ENCODE peak calls at places on chromosomes 16 and 17, in five cellular contexts. One of them, this sample, is unnamed.

GRCh38 chr16:8943001-8943763 is 20.5 kb downstream of the USP7 start:
- DNase-seq in CD8-positive, alpha-beta T cell: no peak
- DNase-seq in neural crest cell: no peak
- DNase-seq in Calu3: no peak
- DNase-seq in endothelial cell of umbilical vein: no peak
- DNase-seq in this sample: no peak

GRCh38 chr17:29149431-29150064 is 30.6 kb downstream of the MYO18A start:
- DNase-seq in neural crest cell: no peak
- DNase-seq in Calu3: no peak
- DNase-seq in endothelial cell of umbilical vein: no peak
- DNase-seq in CD8-positive, alpha-beta T cell: no peak
- DNase-seq in this sample: peak

GRCh38 chr17:73010414-73010813 is 82.1 kb downstream of the SLC39A11 start:
- DNase-seq in endothelial cell of umbilical vein: peak
- DNase-seq in Calu3: no peak
- DNase-seq in neural crest cell: no peak
- DNase-seq in CD8-positive, alpha-beta T cell: no peak
- DNase-seq in this sample: no peak

GRCh38 chr17:75271955-75272847 is 1.2 kb upstream of the MIF4GD start:
- DNase-seq in endothelial cell of umbilical vein: no peak
- DNase-seq in CD8-positive, alpha-beta T cell: no peak
- DNase-seq in Calu3: no peak
- DNase-seq in neural crest cell: no peak
- DNase-seq in this sample: no peak

GRCh38 chr16:28846933-28847273 is 755 bp upstream of the TUFM start:
- DNase-seq in endothelial cell of umbilical vein: no peak
- DNase-seq in neural crest cell: no peak
- DNase-seq in CD8-positive, alpha-beta T cell: no peak
- DNase-seq in Calu3: no peak
- DNase-seq in this sample: no peak

GRCh38 chr17:31549121-31549524 is 157.6 kb downstream of the RAB11FIP4 start:
- DNase-seq in endothelial cell of umbilical vein: peak
- DNase-seq in CD8-positive, alpha-beta T cell: no peak
- DNase-seq in Calu3: no peak
- DNase-seq in neural crest cell: no peak
- DNase-seq in this sample: no peak

GRCh38 chr16:67537636-67538591 is 9.3 kb downstream of the RIPOR1 start:
- DNase-seq in Calu3: peak
- DNase-seq in endothelial cell of umbilical vein: peak
- DNase-seq in neural crest cell: peak
- DNase-seq in CD8-positive, alpha-beta T cell: peak
- DNase-seq in this sample: peak

GRCh38 chr16:26981266-26981938 is 85.3 kb upstream of the C16orf82 start:
- DNase-seq in endothelial cell of umbilical vein: no peak
- DNase-seq in neural crest cell: no peak
- DNase-seq in Calu3: no peak
- DNase-seq in CD8-positive, alpha-beta T cell: no peak
- DNase-seq in this sample: no peak

GRCh38 chr17:37752482-37752881 is 7.6 kb upstream of the HNF1B start:
- DNase-seq in CD8-positive, alpha-beta T cell: no peak
- DNase-seq in Calu3: no peak
- DNase-seq in endothelial cell of umbilical vein: no peak
- DNase-seq in neural crest cell: no peak
- DNase-seq in this sample: no peak

GRCh38 chr16:14186007-14186953 is 115.2 kb downstream of the MRTFB start:
- DNase-seq in CD8-positive, alpha-beta T cell: no peak
- DNase-seq in neural crest cell: peak
- DNase-seq in endothelial cell of umbilical vein: peak
- DNase-seq in Calu3: no peak
- DNase-seq in this sample: peak

GRCh38 chr16:66476328-66477027 is 49.4 kb downstream of the BEAN1 start:
- DNase-seq in CD8-positive, alpha-beta T cell: no peak
- DNase-seq in endothelial cell of umbilical vein: no peak
- DNase-seq in Calu3: peak
- DNase-seq in neural crest cell: no peak
- DNase-seq in this sample: no peak

GRCh38 chr16:46855389-46855788 is 24.4 kb upstream of the C16orf87 start:
- DNase-seq in Calu3: no peak
- DNase-seq in CD8-positive, alpha-beta T cell: no peak
- DNase-seq in endothelial cell of umbilical vein: no peak
- DNase-seq in neural crest cell: no peak
- DNase-seq in this sample: no peak

GRCh38 chr17:55302407-55302787 is 37.6 kb downstream of the HLF start:
- DNase-seq in endothelial cell of umbilical vein: no peak
- DNase-seq in CD8-positive, alpha-beta T cell: no peak
- DNase-seq in neural crest cell: no peak
- DNase-seq in Calu3: no peak
- DNase-seq in this sample: no peak

GRCh38 chr17:75430159-75430748 is 24.8 kb upstream of the GRB2 start:
- DNase-seq in neural crest cell: no peak
- DNase-seq in endothelial cell of umbilical vein: no peak
- DNase-seq in Calu3: peak
- DNase-seq in CD8-positive, alpha-beta T cell: no peak
- DNase-seq in this sample: no peak

GRCh38 chr17:8674344-8675305 is 44.1 kb upstream of the MYH10 start:
- DNase-seq in Calu3: no peak
- DNase-seq in neural crest cell: no peak
- DNase-seq in endothelial cell of umbilical vein: peak
- DNase-seq in CD8-positive, alpha-beta T cell: no peak
- DNase-seq in this sample: no peak

GRCh38 chr16:62190426-62190825 is 154.2 kb upstream of the CDH8 start:
- DNase-seq in Calu3: no peak
- DNase-seq in CD8-positive, alpha-beta T cell: no peak
- DNase-seq in endothelial cell of umbilical vein: no peak
- DNase-seq in neural crest cell: no peak
- DNase-seq in this sample: no peak

GRCh38 chr16:29951966-29952365 is 9.9 kb upstream of the TMEM219 start:
- DNase-seq in neural crest cell: no peak
- DNase-seq in endothelial cell of umbilical vein: no peak
- DNase-seq in CD8-positive, alpha-beta T cell: no peak
- DNase-seq in Calu3: no peak
- DNase-seq in this sample: no peak

GRCh38 chr17:5225668-5226457 is 8.8 kb downstream of the SCIMP start:
- DNase-seq in Calu3: no peak
- DNase-seq in neural crest cell: no peak
- DNase-seq in CD8-positive, alpha-beta T cell: no peak
- DNase-seq in endothelial cell of umbilical vein: peak
- DNase-seq in this sample: no peak

GRCh38 chr17:27529230-27529796 is 73.1 kb downstream of the KSR1 start:
- DNase-seq in endothelial cell of umbilical vein: peak
- DNase-seq in neural crest cell: no peak
- DNase-seq in CD8-positive, alpha-beta T cell: no peak
- DNase-seq in Calu3: peak
- DNase-seq in this sample: no peak

GRCh38 chr16:70349783-70350182 is 3.1 kb downstream of the DDX19A start:
- DNase-seq in CD8-positive, alpha-beta T cell: no peak
- DNase-seq in Calu3: no peak
- DNase-seq in endothelial cell of umbilical vein: no peak
- DNase-seq in neural crest cell: no peak
- DNase-seq in this sample: no peak

GRCh38 chr17:6498798-6499540 is 54.7 kb downstream of the PIMREG start:
- DNase-seq in neural crest cell: no peak
- DNase-seq in CD8-positive, alpha-beta T cell: no peak
- DNase-seq in Calu3: no peak
- DNase-seq in endothelial cell of umbilical vein: no peak
- DNase-seq in this sample: no peak

GRCh38 chr17:32494621-32495346 is 8.0 kb downstream of the CDK5R1 start:
- DNase-seq in endothelial cell of umbilical vein: no peak
- DNase-seq in Calu3: no peak
- DNase-seq in CD8-positive, alpha-beta T cell: no peak
- DNase-seq in neural crest cell: no peak
- DNase-seq in this sample: no peak

GRCh38 chr17:37147301-37147812 is 198.6 kb downstream of the AATF start:
- DNase-seq in CD8-positive, alpha-beta T cell: no peak
- DNase-seq in Calu3: peak
- DNase-seq in endothelial cell of umbilical vein: peak
- DNase-seq in neural crest cell: no peak
- DNase-seq in this sample: no peak

GRCh38 chr17:44222112-44222869 is 2.8 kb upstream of the UBTF start:
- DNase-seq in CD8-positive, alpha-beta T cell: no peak
- DNase-seq in endothelial cell of umbilical vein: peak
- DNase-seq in neural crest cell: peak
- DNase-seq in Calu3: peak
- DNase-seq in this sample: peak
- TF ChIP-seq CTCF in CD8-positive, alpha-beta T cell: no peak
- TF ChIP-seq CTCF in endothelial cell of umbilical vein: peak
- TF ChIP-seq CTCF in neural crest cell: no peak
- TF ChIP-seq CTCF in Calu3: no peak
- TF ChIP-seq CTCF in this sample: no peak

DNA sequence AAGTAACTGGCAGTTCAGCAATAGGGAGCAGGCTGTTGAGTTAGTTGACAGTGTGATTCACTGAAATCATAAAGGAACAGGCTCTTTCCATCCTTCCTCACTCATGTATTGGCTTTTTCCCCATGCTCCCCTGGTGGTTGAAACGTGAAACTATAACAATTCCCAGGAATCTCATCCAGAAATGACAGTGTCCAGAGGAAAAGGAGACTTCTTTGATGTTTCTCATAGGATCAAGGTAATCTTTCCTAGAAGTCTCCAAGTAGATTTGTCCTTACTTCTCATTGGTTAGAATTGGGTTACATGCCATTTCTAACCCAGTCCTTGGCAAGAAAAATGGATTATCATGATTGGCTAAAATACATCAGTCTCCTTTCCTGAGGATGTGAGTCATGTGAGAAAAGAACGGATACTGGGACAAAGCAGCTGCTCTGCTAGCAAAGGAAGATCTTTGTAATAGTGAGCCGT is 14.4 kb downstream of the TTC19 start:
- DNase-seq in neural crest cell: peak
- DNase-seq in CD8-positive, alpha-beta T cell: no peak
- DNase-seq in endothelial cell of umbilical vein: peak
- DNase-seq in Calu3: no peak
- DNase-seq in this sample: no peak
- TF ChIP-seq CTCF in neural crest cell: peak
- TF ChIP-seq CTCF in CD8-positive, alpha-beta T cell: no peak
- TF ChIP-seq CTCF in endothelial cell of umbilical vein: peak
- TF ChIP-seq CTCF in Calu3: peak
- TF ChIP-seq CTCF in this sample: peak

DNA sequence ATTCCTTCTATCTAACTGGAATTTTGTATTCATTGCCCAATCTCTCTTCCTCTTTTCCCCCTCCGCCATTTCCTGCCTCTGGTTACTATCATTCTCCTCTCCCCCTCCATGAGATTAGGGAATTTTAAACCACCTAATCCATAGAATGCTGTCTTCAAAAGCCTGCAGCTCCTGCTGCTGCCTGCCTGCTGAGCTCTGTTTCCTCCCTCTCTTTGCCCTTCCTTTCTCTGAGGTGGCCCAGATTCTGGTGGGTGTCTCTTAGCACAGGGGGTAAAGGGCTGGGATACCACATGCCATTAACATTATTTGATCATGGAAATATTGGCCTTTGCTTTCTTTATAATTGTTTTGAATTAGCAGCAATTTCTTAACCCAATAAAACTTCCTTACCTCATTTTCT is 241.6 kb downstream of the CNTNAP4 start:
- DNase-seq in Calu3: no peak
- DNase-seq in neural crest cell: no peak
- DNase-seq in endothelial cell of umbilical vein: no peak
- DNase-seq in CD8-positive, alpha-beta T cell: no peak
- DNase-seq in this sample: no peak
- TF ChIP-seq CTCF in Calu3: no peak
- TF ChIP-seq CTCF in neural crest cell: no peak
- TF ChIP-seq CTCF in endothelial cell of umbilical vein: no peak
- TF ChIP-seq CTCF in CD8-positive, alpha-beta T cell: no peak
- TF ChIP-seq CTCF in this sample: no peak

GRCh38 chr17:66272699-66273390 is 29.6 kb upstream of the PRKCA start:
- DNase-seq in Calu3: no peak
- DNase-seq in CD8-positive, alpha-beta T cell: no peak
- DNase-seq in endothelial cell of umbilical vein: peak
- DNase-seq in neural crest cell: no peak
- DNase-seq in this sample: no peak

GRCh38 chr17:66271512-66271911 is 30.9 kb upstream of the PRKCA start:
- DNase-seq in neural crest cell: no peak
- DNase-seq in endothelial cell of umbilical vein: no peak
- DNase-seq in CD8-positive, alpha-beta T cell: no peak
- DNase-seq in Calu3: no peak
- DNase-seq in this sample: no peak

GRCh38 chr17:66273391-66273722 is 29.1 kb upstream of the PRKCA start:
- DNase-seq in Calu3: no peak
- DNase-seq in CD8-positive, alpha-beta T cell: no peak
- DNase-seq in endothelial cell of umbilical vein: no peak
- DNase-seq in neural crest cell: no peak
- DNase-seq in this sample: no peak

GRCh38 chr17:66276328-66276937 is 26.0 kb upstream of the PRKCA start:
- DNase-seq in Calu3: no peak
- DNase-seq in endothelial cell of umbilical vein: peak
- DNase-seq in neural crest cell: no peak
- DNase-seq in CD8-positive, alpha-beta T cell: no peak
- DNase-seq in this sample: no peak

DNA sequence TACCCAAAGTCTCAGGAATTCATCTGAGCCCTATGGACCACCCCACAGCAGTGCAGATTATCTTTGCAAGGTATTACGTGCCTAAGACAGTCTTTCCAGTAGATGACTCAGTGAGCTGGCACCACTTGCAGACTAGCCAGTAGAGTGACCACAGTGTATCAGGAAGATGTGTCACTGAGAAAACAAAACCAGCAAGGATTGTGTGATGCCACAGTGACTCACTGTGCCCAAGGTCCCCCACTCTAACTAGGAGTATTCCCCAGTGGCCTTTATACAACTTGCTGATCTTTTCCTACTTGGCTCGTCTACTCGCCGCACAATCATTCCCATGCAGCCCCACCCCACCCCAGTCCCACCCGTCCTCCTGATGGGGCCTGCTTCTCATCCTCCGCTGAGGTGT is 26.8 kb upstream of the PRKCA start:
- DNase-seq in neural crest cell: no peak
- DNase-seq in CD8-positive, alpha-beta T cell: no peak
- DNase-seq in Calu3: peak
- DNase-seq in endothelial cell of umbilical vein: peak
- DNase-seq in this sample: no peak
- TF ChIP-seq CTCF in neural crest cell: no peak
- TF ChIP-seq CTCF in CD8-positive, alpha-beta T cell: no peak
- TF ChIP-seq CTCF in Calu3: no peak
- TF ChIP-seq CTCF in endothelial cell of umbilical vein: no peak
- TF ChIP-seq CTCF in this sample: no peak

DNA sequence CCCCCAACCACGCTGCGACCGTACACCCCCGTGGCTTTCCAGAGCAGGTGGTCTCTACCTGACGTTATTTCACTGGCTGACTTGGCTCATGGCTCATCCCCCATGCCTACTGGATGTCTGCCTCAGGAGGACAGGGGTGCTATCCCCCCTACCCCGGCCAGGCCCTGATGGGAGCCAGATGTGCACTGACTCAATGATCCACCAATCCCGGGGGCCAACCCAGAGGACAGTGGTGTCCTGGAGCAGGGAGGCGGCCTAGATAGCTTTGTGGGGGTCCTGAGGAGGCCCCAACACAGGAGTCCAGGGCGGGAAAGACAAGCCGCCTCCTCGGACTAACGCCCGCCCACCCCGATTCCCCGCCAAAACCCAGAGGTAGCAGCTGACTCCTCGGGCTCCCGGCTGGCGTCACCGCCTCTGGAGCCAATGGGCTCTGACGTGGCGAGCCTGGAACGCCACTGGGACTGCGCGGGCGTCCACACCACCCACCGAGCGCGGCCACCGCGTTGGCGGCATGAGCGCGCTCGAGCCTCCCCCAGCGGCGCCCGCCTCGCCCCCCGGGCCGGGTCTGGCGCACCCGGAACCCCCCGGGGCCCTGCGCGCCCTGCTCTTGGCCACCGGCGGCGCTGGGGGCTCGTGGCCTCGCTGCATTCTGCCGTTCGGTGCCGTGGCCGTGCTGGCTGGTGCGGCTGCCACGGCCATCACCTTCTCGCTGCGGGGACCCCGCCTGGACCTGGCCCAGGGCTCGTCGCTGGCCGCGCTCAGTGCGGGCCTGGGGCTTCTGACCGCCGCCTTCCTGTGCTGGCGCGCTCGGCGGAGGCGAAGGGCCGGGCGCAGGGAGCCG is 3.6 kb upstream of the NTN3 start:
- DNase-seq in CD8-positive, alpha-beta T cell: no peak
- DNase-seq in endothelial cell of umbilical vein: peak
- DNase-seq in Calu3: peak
- DNase-seq in neural crest cell: peak
- DNase-seq in this sample: peak
- TF ChIP-seq CTCF in CD8-positive, alpha-beta T cell: no peak
- TF ChIP-seq CTCF in endothelial cell of umbilical vein: no peak
- TF ChIP-seq CTCF in Calu3: no peak
- TF ChIP-seq CTCF in neural crest cell: peak
- TF ChIP-seq CTCF in this sample: no peak